ENCODE peak calls at places on chromosomes 3 and 15, in eight cellular contexts. One of them, this sample, is unnamed.

GRCh38 chr3:39814007-39814406 is 4.6 kb downstream of the MYRIP start:
- DNase-seq in astrocyte of the spinal cord: peak; percentile 70
- DNase-seq in progenitor cell of endocrine pancreas: no peak
- DNase-seq in GM13977: no peak
- DNase-seq in astrocyte: peak; percentile 49
- DNase-seq in AG04450: no peak
- DNase-seq in MCF 10A: peak; percentile 75
- DNase-seq in HFF-Myc: no peak
- DNase-seq in this sample: no peak

GRCh38 chr3:88369337-88369736 is 219.6 kb downstream of the C3orf38 start:
- DNase-seq in astrocyte of the spinal cord: no peak
- DNase-seq in progenitor cell of endocrine pancreas: no peak
- DNase-seq in GM13977: no peak
- DNase-seq in astrocyte: no peak
- DNase-seq in AG04450: no peak
- DNase-seq in MCF 10A: peak; percentile 40
- DNase-seq in HFF-Myc: no peak
- DNase-seq in this sample: no peak

GRCh38 chr3:87088984-87089841 is 98.3 kb upstream of the VGLL3 start:
- DNase-seq in astrocyte of the spinal cord: peak; percentile 72
- DNase-seq in progenitor cell of endocrine pancreas: no peak
- DNase-seq in GM13977: peak; percentile 17
- DNase-seq in astrocyte: peak; percentile 85
- DNase-seq in AG04450: peak; percentile 46
- DNase-seq in MCF 10A: no peak
- DNase-seq in HFF-Myc: peak; percentile 41
- DNase-seq in this sample: peak; percentile 81

GRCh38 chr3:53255360-53255774 is 455 bp downstream of the TKT start:
- DNase-seq in astrocyte of the spinal cord: no peak
- DNase-seq in progenitor cell of endocrine pancreas: peak; percentile 15
- DNase-seq in GM13977: peak; percentile 71
- DNase-seq in astrocyte: no peak
- DNase-seq in AG04450: no peak
- DNase-seq in MCF 10A: no peak
- DNase-seq in HFF-Myc: no peak
- DNase-seq in this sample: no peak

GRCh38 chr3:33941804-33942203 is 143.4 kb downstream of the PDCD6IP start:
- DNase-seq in astrocyte of the spinal cord: no peak
- DNase-seq in progenitor cell of endocrine pancreas: no peak
- DNase-seq in GM13977: no peak
- DNase-seq in astrocyte: no peak
- DNase-seq in AG04450: no peak
- DNase-seq in MCF 10A: no peak
- DNase-seq in HFF-Myc: no peak
- DNase-seq in this sample: no peak

GRCh38 chr3:2657971-2658370 is 452.2 kb downstream of the IL5RA start:
- DNase-seq in astrocyte of the spinal cord: no peak
- DNase-seq in progenitor cell of endocrine pancreas: no peak
- DNase-seq in GM13977: no peak
- DNase-seq in astrocyte: no peak
- DNase-seq in AG04450: no peak
- DNase-seq in MCF 10A: no peak
- DNase-seq in HFF-Myc: no peak
- DNase-seq in this sample: no peak

GRCh38 chr15:47506543-47507090 is 210.7 kb upstream of the SEMA6D start:
- DNase-seq in astrocyte of the spinal cord: no peak
- DNase-seq in progenitor cell of endocrine pancreas: no peak
- DNase-seq in GM13977: no peak
- DNase-seq in astrocyte: peak; percentile 25
- DNase-seq in AG04450: no peak
- DNase-seq in MCF 10A: no peak
- DNase-seq in HFF-Myc: no peak
- DNase-seq in this sample: no peak

GRCh38 chr3:62604746-62605351 is 231.5 kb upstream of the FEZF2 start:
- DNase-seq in astrocyte of the spinal cord: no peak
- DNase-seq in progenitor cell of endocrine pancreas: no peak
- DNase-seq in GM13977: no peak
- DNase-seq in astrocyte: no peak
- DNase-seq in AG04450: no peak
- DNase-seq in MCF 10A: peak; percentile 45
- DNase-seq in HFF-Myc: no peak
- DNase-seq in this sample: no peak

GRCh38 chr3:197520311-197521276 is 35.2 kb downstream of the BDH1 start:
- DNase-seq in astrocyte of the spinal cord: peak; percentile 51
- DNase-seq in progenitor cell of endocrine pancreas: no peak
- DNase-seq in GM13977: no peak
- DNase-seq in astrocyte: peak; percentile 72
- DNase-seq in AG04450: no peak
- DNase-seq in MCF 10A: no peak
- DNase-seq in HFF-Myc: no peak
- DNase-seq in this sample: no peak

GRCh38 chr15:38896652-38897051 is 332.0 kb upstream of the RASGRP1 start:
- DNase-seq in astrocyte of the spinal cord: no peak
- DNase-seq in progenitor cell of endocrine pancreas: no peak
- DNase-seq in GM13977: no peak
- DNase-seq in astrocyte: peak; percentile 46
- DNase-seq in AG04450: no peak
- DNase-seq in MCF 10A: no peak
- DNase-seq in HFF-Myc: no peak
- DNase-seq in this sample: no peak

GRCh38 chr15:33311312-33311971 is 675 bp downstream of the RYR3 start:
- DNase-seq in astrocyte of the spinal cord: no peak
- DNase-seq in progenitor cell of endocrine pancreas: peak; percentile 13
- DNase-seq in GM13977: no peak
- DNase-seq in astrocyte: no peak
- DNase-seq in AG04450: no peak
- DNase-seq in MCF 10A: no peak
- DNase-seq in HFF-Myc: no peak
- DNase-seq in this sample: no peak

GRCh38 chr3:46922871-46923558 is 45.5 kb downstream of the PTH1R start:
- DNase-seq in astrocyte of the spinal cord: no peak
- DNase-seq in progenitor cell of endocrine pancreas: no peak
- DNase-seq in GM13977: no peak
- DNase-seq in astrocyte: no peak
- DNase-seq in AG04450: no peak
- DNase-seq in MCF 10A: no peak
- DNase-seq in HFF-Myc: no peak
- DNase-seq in this sample: no peak

GRCh38 chr3:126696701-126697267 is 7.3 kb upstream of the CHCHD6 start:
- DNase-seq in astrocyte of the spinal cord: no peak
- DNase-seq in progenitor cell of endocrine pancreas: no peak
- DNase-seq in GM13977: no peak
- DNase-seq in astrocyte: no peak
- DNase-seq in AG04450: no peak
- DNase-seq in MCF 10A: no peak
- DNase-seq in HFF-Myc: no peak
- DNase-seq in this sample: no peak

GRCh38 chr3:42057561-42058211 is 33.5 kb upstream of the TRAK1 start:
- DNase-seq in astrocyte of the spinal cord: no peak
- DNase-seq in progenitor cell of endocrine pancreas: no peak
- DNase-seq in GM13977: peak; percentile 44
- DNase-seq in astrocyte: no peak
- DNase-seq in AG04450: no peak
- DNase-seq in MCF 10A: no peak
- DNase-seq in HFF-Myc: no peak
- DNase-seq in this sample: no peak

GRCh38 chr15:97995881-97996603 is 35.5 kb downstream of the ARRDC4 start:
- DNase-seq in astrocyte of the spinal cord: no peak
- DNase-seq in progenitor cell of endocrine pancreas: no peak
- DNase-seq in GM13977: no peak
- DNase-seq in astrocyte: no peak
- DNase-seq in AG04450: no peak
- DNase-seq in MCF 10A: no peak
- DNase-seq in HFF-Myc: no peak
- DNase-seq in this sample: no peak
- TF ChIP-seq CTCF in astrocyte of the spinal cord: no peak
- TF ChIP-seq CTCF in progenitor cell of endocrine pancreas: peak; percentile 50
- TF ChIP-seq CTCF in GM13977: no peak
- TF ChIP-seq CTCF in astrocyte: no peak
- TF ChIP-seq CTCF in AG04450: no peak
- TF ChIP-seq CTCF in MCF 10A: peak; percentile 33
- TF ChIP-seq CTCF in HFF-Myc: peak; percentile 51
- TF ChIP-seq CTCF in this sample: peak; percentile 29

GRCh38 chr3:172204716-172205115 is 165.3 kb downstream of the FNDC3B start:
- DNase-seq in astrocyte of the spinal cord: no peak
- DNase-seq in progenitor cell of endocrine pancreas: no peak
- DNase-seq in GM13977: no peak
- DNase-seq in astrocyte: peak; percentile 55
- DNase-seq in AG04450: no peak
- DNase-seq in MCF 10A: no peak
- DNase-seq in HFF-Myc: no peak
- DNase-seq in this sample: no peak

GRCh38 chr3:172201136-172201989 is 162.0 kb downstream of the FNDC3B start:
- DNase-seq in astrocyte of the spinal cord: peak; percentile 96
- DNase-seq in progenitor cell of endocrine pancreas: no peak
- DNase-seq in GM13977: no peak
- DNase-seq in astrocyte: peak; percentile 98
- DNase-seq in AG04450: peak; percentile 86
- DNase-seq in MCF 10A: peak; percentile 70
- DNase-seq in HFF-Myc: no peak
- DNase-seq in this sample: peak; percentile 77

GRCh38 chr3:172201990-172202318 is 162.6 kb downstream of the FNDC3B start:
- DNase-seq in astrocyte of the spinal cord: peak; percentile 87
- DNase-seq in progenitor cell of endocrine pancreas: no peak
- DNase-seq in GM13977: no peak
- DNase-seq in astrocyte: peak; percentile 89
- DNase-seq in AG04450: peak; percentile 87
- DNase-seq in MCF 10A: peak; percentile 61
- DNase-seq in HFF-Myc: no peak
- DNase-seq in this sample: peak; percentile 57

GRCh38 chr3:172203522-172204258 is 164.3 kb downstream of the FNDC3B start:
- DNase-seq in astrocyte of the spinal cord: peak; percentile 57
- DNase-seq in progenitor cell of endocrine pancreas: no peak
- DNase-seq in GM13977: no peak
- DNase-seq in astrocyte: peak; percentile 68
- DNase-seq in AG04450: no peak
- DNase-seq in MCF 10A: no peak
- DNase-seq in HFF-Myc: no peak
- DNase-seq in this sample: no peak

DNA sequence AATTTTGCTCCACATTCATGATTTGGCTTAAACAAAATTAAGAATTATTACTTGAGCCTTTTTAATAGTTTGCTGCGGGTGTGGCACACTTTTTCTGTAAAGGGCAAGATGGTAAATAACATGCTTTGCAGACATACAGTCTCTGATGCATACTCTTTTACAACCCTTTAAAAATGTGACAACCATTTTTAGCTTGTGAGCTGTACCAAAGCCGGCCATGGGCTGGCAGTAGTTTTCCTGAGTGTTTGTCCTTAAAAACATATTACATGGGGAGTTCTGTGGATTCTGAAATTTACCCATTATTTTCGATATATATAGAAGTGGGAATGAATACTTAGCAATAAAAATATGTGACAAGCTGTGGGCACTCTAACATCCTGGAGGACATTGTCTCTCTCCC is 163.4 kb downstream of the FNDC3B start:
- DNase-seq in astrocyte of the spinal cord: no peak
- DNase-seq in progenitor cell of endocrine pancreas: no peak
- DNase-seq in GM13977: no peak
- DNase-seq in astrocyte: no peak
- DNase-seq in AG04450: no peak
- DNase-seq in MCF 10A: no peak
- DNase-seq in HFF-Myc: no peak
- DNase-seq in this sample: no peak
- TF ChIP-seq CTCF in astrocyte of the spinal cord: no peak
- TF ChIP-seq CTCF in progenitor cell of endocrine pancreas: no peak
- TF ChIP-seq CTCF in GM13977: no peak
- TF ChIP-seq CTCF in astrocyte: no peak
- TF ChIP-seq CTCF in AG04450: no peak
- TF ChIP-seq CTCF in MCF 10A: no peak
- TF ChIP-seq CTCF in HFF-Myc: no peak
- TF ChIP-seq CTCF in this sample: no peak

GRCh38 chr3:64548200-64548889 is 139.5 kb downstream of the ADAMTS9 start:
- DNase-seq in astrocyte of the spinal cord: peak; percentile 47
- DNase-seq in progenitor cell of endocrine pancreas: no peak
- DNase-seq in GM13977: no peak
- DNase-seq in astrocyte: peak; percentile 30
- DNase-seq in AG04450: peak; percentile 38
- DNase-seq in MCF 10A: no peak
- DNase-seq in HFF-Myc: no peak
- DNase-seq in this sample: peak; percentile 63
- TF ChIP-seq CTCF in astrocyte of the spinal cord: no peak
- TF ChIP-seq CTCF in progenitor cell of endocrine pancreas: no peak
- TF ChIP-seq CTCF in GM13977: no peak
- TF ChIP-seq CTCF in astrocyte: no peak
- TF ChIP-seq CTCF in AG04450: no peak
- TF ChIP-seq CTCF in MCF 10A: no peak
- TF ChIP-seq CTCF in HFF-Myc: no peak
- TF ChIP-seq CTCF in this sample: no peak

GRCh38 chr3:161171113-161171512 is 50.0 kb upstream of the NMD3 start:
- DNase-seq in astrocyte of the spinal cord: peak; percentile 87
- DNase-seq in progenitor cell of endocrine pancreas: no peak
- DNase-seq in GM13977: no peak
- DNase-seq in astrocyte: peak; percentile 90
- DNase-seq in AG04450: peak; percentile 29
- DNase-seq in MCF 10A: peak; percentile 82
- DNase-seq in HFF-Myc: no peak
- DNase-seq in this sample: peak; percentile 48

GRCh38 chr3:161166051-161166450 is 55.1 kb upstream of the NMD3 start:
- DNase-seq in astrocyte of the spinal cord: no peak
- DNase-seq in progenitor cell of endocrine pancreas: no peak
- DNase-seq in GM13977: no peak
- DNase-seq in astrocyte: no peak
- DNase-seq in AG04450: no peak
- DNase-seq in MCF 10A: no peak
- DNase-seq in HFF-Myc: no peak
- DNase-seq in this sample: no peak

GRCh38 chr3:161175506-161175905 is 45.6 kb upstream of the NMD3 start:
- DNase-seq in astrocyte of the spinal cord: no peak
- DNase-seq in progenitor cell of endocrine pancreas: no peak
- DNase-seq in GM13977: no peak
- DNase-seq in astrocyte: no peak
- DNase-seq in AG04450: no peak
- DNase-seq in MCF 10A: no peak
- DNase-seq in HFF-Myc: no peak
- DNase-seq in this sample: no peak

DNA sequence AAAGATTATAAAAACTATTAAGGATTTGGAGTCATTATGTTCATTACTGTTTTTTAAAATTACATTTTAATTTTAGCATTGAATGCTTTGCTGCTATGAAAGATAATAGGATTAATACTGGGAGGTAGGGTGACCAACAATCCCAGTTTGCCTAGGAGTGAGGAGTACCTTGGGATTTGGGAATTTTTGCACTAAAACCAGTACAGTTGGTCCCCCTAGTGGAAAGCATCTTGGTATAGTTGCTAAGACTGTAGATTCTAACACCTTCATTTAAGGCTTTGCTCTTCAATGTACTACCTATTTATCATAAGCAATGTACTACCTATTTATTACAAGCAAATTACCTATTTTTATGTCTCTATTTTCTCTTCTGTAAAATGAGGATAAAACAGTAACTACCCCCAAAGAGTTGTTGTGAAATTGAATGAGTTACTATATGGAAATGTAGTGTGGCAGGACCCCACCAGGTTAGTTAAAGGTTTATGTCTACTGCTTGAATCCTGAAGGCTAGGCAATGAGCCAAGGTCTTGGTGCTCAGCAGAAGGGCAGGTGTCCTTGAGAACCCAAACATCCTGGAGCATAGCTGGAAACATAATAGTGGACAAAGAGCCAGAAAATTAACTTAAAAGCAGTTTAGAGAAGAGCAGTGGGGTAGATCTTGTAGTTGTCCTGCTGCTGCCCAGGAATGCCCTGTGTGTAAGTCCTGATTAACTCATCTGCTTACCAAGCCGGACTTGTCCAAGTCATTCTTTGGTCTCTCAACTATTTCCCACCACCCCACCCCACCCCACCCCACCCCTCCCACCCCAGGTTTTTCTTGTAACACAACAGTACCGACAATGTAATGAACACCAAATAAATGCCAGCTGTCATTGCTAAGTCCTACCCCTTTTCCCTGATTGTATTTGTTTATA is 49.2 kb upstream of the NMD3 start:
- DNase-seq in astrocyte of the spinal cord: peak; percentile 30
- DNase-seq in progenitor cell of endocrine pancreas: no peak
- DNase-seq in GM13977: no peak
- DNase-seq in astrocyte: no peak
- DNase-seq in AG04450: no peak
- DNase-seq in MCF 10A: peak; percentile 24
- DNase-seq in HFF-Myc: no peak
- DNase-seq in this sample: no peak
- TF ChIP-seq CTCF in astrocyte of the spinal cord: peak; percentile 29
- TF ChIP-seq CTCF in progenitor cell of endocrine pancreas: peak; percentile 23
- TF ChIP-seq CTCF in GM13977: no peak
- TF ChIP-seq CTCF in astrocyte: no peak
- TF ChIP-seq CTCF in AG04450: peak; percentile 21
- TF ChIP-seq CTCF in MCF 10A: peak; percentile 17
- TF ChIP-seq CTCF in HFF-Myc: peak; percentile 36
- TF ChIP-seq CTCF in this sample: peak; percentile 26